ENCODE peak calls at places on chromosomes 3 and 15, in five cellular contexts. One of them, this sample, is unnamed.

GRCh38 chr3:7160689-7161088 is 299.8 kb downstream of the GRM7 start:
- DNase-seq in fibroblast of pulmonary artery: no peak
- DNase-seq in cardiac muscle cell: no peak
- DNase-seq in DND-41: no peak
- DNase-seq in pancreas: no peak
- DNase-seq in this sample: no peak

GRCh38 chr3:47932431-47932830 is 83.8 kb downstream of the MAP4 start:
- DNase-seq in DND-41: no peak
- DNase-seq in pancreas: no peak
- DNase-seq in fibroblast of pulmonary artery: peak
- DNase-seq in cardiac muscle cell: peak
- DNase-seq in this sample: peak

GRCh38 chr3:159418571-159419526 is 569.8 kb upstream of the IL12A start:
- DNase-seq in fibroblast of pulmonary artery: peak
- DNase-seq in pancreas: no peak
- DNase-seq in cardiac muscle cell: peak
- DNase-seq in DND-41: no peak
- DNase-seq in this sample: peak

GRCh38 chr15:70431854-70432253 is 331.5 kb downstream of the UACA start:
- DNase-seq in fibroblast of pulmonary artery: no peak
- DNase-seq in pancreas: no peak
- DNase-seq in cardiac muscle cell: no peak
- DNase-seq in DND-41: peak
- DNase-seq in this sample: no peak

GRCh38 chr3:50486219-50486888 is 17.1 kb downstream of the CACNA2D2 start:
- DNase-seq in pancreas: no peak
- DNase-seq in fibroblast of pulmonary artery: no peak
- DNase-seq in cardiac muscle cell: no peak
- DNase-seq in DND-41: no peak
- DNase-seq in this sample: peak

GRCh38 chr15:67091073-67091965 is 25.9 kb downstream of the SMAD3 start:
- DNase-seq in pancreas: peak
- DNase-seq in DND-41: no peak
- DNase-seq in cardiac muscle cell: peak
- DNase-seq in fibroblast of pulmonary artery: peak
- DNase-seq in this sample: peak

GRCh38 chr15:98063311-98063710 is 102.8 kb downstream of the ARRDC4 start:
- DNase-seq in fibroblast of pulmonary artery: no peak
- DNase-seq in DND-41: no peak
- DNase-seq in pancreas: no peak
- DNase-seq in cardiac muscle cell: no peak
- DNase-seq in this sample: peak

GRCh38 chr3:153925826-153926514 is 195.2 kb upstream of the ARHGEF26 start:
- DNase-seq in DND-41: no peak
- DNase-seq in cardiac muscle cell: no peak
- DNase-seq in fibroblast of pulmonary artery: no peak
- DNase-seq in pancreas: no peak
- DNase-seq in this sample: peak

GRCh38 chr3:98893740-98894139 is 7.8 kb downstream of the DCBLD2 start:
- DNase-seq in DND-41: no peak
- DNase-seq in fibroblast of pulmonary artery: no peak
- DNase-seq in cardiac muscle cell: no peak
- DNase-seq in pancreas: no peak
- DNase-seq in this sample: no peak

GRCh38 chr15:57697588-57697987 is 8.9 kb upstream of the POLR2M start:
- DNase-seq in pancreas: no peak
- DNase-seq in cardiac muscle cell: peak
- DNase-seq in DND-41: no peak
- DNase-seq in fibroblast of pulmonary artery: peak
- DNase-seq in this sample: peak

GRCh38 chr3:134895181-134895580 is 100.1 kb downstream of the EPHB1 start:
- DNase-seq in pancreas: no peak
- DNase-seq in cardiac muscle cell: no peak
- DNase-seq in DND-41: no peak
- DNase-seq in fibroblast of pulmonary artery: no peak
- DNase-seq in this sample: no peak

GRCh38 chr3:58102976-58103447 is 94.8 kb downstream of the FLNB start:
- DNase-seq in cardiac muscle cell: no peak
- DNase-seq in DND-41: no peak
- DNase-seq in fibroblast of pulmonary artery: no peak
- DNase-seq in pancreas: peak
- DNase-seq in this sample: no peak

GRCh38 chr3:37703633-37704032 is 158.0 kb upstream of the CTDSPL start:
- DNase-seq in cardiac muscle cell: peak
- DNase-seq in pancreas: no peak
- DNase-seq in fibroblast of pulmonary artery: peak
- DNase-seq in DND-41: no peak
- DNase-seq in this sample: peak

GRCh38 chr3:184513276-184514150 is 48.1 kb upstream of the EPHB3 start:
- DNase-seq in fibroblast of pulmonary artery: peak
- DNase-seq in pancreas: peak
- DNase-seq in DND-41: peak
- DNase-seq in cardiac muscle cell: peak
- DNase-seq in this sample: peak

GRCh38 chr3:184511741-184512140 is 49.8 kb upstream of the EPHB3 start:
- DNase-seq in fibroblast of pulmonary artery: no peak
- DNase-seq in DND-41: no peak
- DNase-seq in pancreas: no peak
- DNase-seq in cardiac muscle cell: no peak
- DNase-seq in this sample: no peak

GRCh38 chr3:184508938-184509337 is 52.6 kb upstream of the EPHB3 start:
- DNase-seq in cardiac muscle cell: no peak
- DNase-seq in DND-41: no peak
- DNase-seq in pancreas: no peak
- DNase-seq in fibroblast of pulmonary artery: no peak
- DNase-seq in this sample: no peak

GRCh38 chr3:184512621-184513020 is 49.0 kb upstream of the EPHB3 start:
- DNase-seq in DND-41: no peak
- DNase-seq in cardiac muscle cell: no peak
- DNase-seq in pancreas: no peak
- DNase-seq in fibroblast of pulmonary artery: no peak
- DNase-seq in this sample: no peak

DNA sequence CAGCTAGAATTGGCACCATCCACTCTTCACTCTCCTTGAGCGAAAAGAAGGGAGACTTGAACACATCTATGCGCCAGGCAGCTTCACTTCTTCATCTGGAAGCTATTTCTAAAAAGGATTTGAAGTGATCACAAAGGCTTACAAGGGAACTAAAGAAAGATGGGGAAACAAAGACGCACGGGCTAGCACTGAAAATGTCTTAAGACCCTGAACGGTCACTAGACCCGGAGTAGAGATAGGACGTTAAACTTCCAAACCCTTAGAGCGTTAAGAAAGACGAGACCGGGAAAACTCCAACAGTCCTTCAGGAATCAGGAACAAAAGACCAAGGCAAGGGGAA is 47.5 kb upstream of the EPHB3 start:
- DNase-seq in DND-41: no peak
- DNase-seq in pancreas: no peak
- DNase-seq in fibroblast of pulmonary artery: no peak
- DNase-seq in cardiac muscle cell: no peak
- DNase-seq in this sample: no peak
- H3K4me3 ChIP-seq in DND-41: no peak
- H3K4me3 ChIP-seq in pancreas: peak
- H3K4me3 ChIP-seq in fibroblast of pulmonary artery: no peak
- H3K4me3 ChIP-seq in cardiac muscle cell: no peak
- H3K4me3 ChIP-seq in this sample: peak

DNA sequence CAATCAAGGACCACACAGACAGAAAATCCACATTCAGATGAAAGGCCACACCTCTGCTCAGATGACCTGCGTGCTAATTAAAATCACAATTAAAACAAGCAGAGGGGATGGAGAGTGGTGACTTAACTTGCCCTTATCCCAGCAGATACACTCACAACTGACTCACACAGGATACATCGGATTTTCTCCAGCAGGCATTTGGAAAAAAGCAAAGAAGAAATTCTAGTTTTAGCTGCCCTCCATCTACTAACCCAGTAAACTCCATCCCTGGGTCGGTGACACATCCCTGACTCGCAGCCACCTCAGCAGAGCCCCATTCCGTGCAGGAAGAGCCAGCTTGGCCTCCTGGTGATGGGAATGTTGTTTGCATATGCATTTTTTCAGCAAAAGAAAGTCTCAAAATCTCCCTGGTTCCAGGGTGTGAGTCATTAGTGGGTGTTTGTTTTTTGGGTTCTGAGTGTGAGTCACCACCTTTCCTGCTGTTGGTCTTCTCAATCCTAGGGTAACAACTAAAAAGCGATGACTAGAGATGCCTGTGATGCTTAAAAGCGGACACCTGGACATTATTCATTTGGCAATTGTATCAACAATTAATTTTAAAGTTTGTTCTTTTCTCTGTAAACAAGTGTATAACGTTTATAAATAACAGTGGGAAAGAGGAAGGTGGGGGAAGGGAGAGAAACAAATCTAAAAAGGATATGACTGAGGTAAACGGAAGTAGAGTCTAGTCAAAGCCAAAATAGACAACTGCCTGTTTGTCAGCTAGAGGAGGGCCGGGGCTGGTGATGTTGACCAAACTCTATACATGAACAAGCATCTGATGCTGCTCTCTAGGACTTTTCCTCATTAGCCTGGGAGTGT is 49.8 kb upstream of the SLC4A7 start:
- DNase-seq in pancreas: no peak
- DNase-seq in fibroblast of pulmonary artery: peak
- DNase-seq in DND-41: no peak
- DNase-seq in cardiac muscle cell: peak
- DNase-seq in this sample: peak
- TF ChIP-seq CTCF in pancreas: no peak
- TF ChIP-seq CTCF in fibroblast of pulmonary artery: peak
- TF ChIP-seq CTCF in DND-41: no peak
- TF ChIP-seq CTCF in cardiac muscle cell: peak
- TF ChIP-seq CTCF in this sample: peak

GRCh38 chr3:78495326-78495725 is 1272.5 kb downstream of the ROBO1 start:
- DNase-seq in cardiac muscle cell: no peak
- DNase-seq in DND-41: no peak
- DNase-seq in pancreas: no peak
- DNase-seq in fibroblast of pulmonary artery: no peak
- DNase-seq in this sample: no peak

GRCh38 chr3:78497692-78498091 is 1270.1 kb downstream of the ROBO1 start:
- DNase-seq in cardiac muscle cell: peak
- DNase-seq in DND-41: no peak
- DNase-seq in fibroblast of pulmonary artery: peak
- DNase-seq in pancreas: no peak
- DNase-seq in this sample: no peak

GRCh38 chr3:78497025-78497424 is 1270.8 kb downstream of the ROBO1 start:
- DNase-seq in cardiac muscle cell: no peak
- DNase-seq in pancreas: no peak
- DNase-seq in DND-41: no peak
- DNase-seq in fibroblast of pulmonary artery: no peak
- DNase-seq in this sample: no peak

GRCh38 chr3:78494831-78495230 is 1273.0 kb downstream of the ROBO1 start:
- DNase-seq in cardiac muscle cell: no peak
- DNase-seq in pancreas: no peak
- DNase-seq in DND-41: no peak
- DNase-seq in fibroblast of pulmonary artery: no peak
- DNase-seq in this sample: no peak

DNA sequence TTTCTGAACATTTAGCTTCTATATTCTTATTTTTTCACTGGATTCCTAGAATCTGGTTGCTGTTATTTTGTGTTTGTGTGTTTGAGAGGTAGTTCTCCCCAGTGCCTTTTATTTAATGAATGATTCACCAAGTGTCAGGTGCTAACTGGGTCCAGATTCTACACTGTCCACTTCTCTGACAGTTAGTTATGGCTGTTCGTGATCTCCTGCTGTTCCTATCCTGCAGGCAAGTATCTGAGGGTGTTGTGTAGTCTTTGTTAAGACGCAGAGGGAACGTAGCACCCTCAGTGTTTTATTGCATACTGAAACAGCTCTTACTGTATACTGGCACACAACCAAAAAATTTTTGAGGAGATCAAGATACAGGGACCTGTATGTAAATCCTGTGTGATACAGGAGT is 1271.3 kb downstream of the ROBO1 start:
- DNase-seq in fibroblast of pulmonary artery: no peak
- DNase-seq in cardiac muscle cell: no peak
- DNase-seq in pancreas: no peak
- DNase-seq in DND-41: no peak
- DNase-seq in this sample: no peak
- H3K4me3 ChIP-seq in fibroblast of pulmonary artery: no peak
- H3K4me3 ChIP-seq in cardiac muscle cell: no peak
- H3K4me3 ChIP-seq in pancreas: no peak
- H3K4me3 ChIP-seq in DND-41: no peak
- H3K4me3 ChIP-seq in this sample: no peak

DNA sequence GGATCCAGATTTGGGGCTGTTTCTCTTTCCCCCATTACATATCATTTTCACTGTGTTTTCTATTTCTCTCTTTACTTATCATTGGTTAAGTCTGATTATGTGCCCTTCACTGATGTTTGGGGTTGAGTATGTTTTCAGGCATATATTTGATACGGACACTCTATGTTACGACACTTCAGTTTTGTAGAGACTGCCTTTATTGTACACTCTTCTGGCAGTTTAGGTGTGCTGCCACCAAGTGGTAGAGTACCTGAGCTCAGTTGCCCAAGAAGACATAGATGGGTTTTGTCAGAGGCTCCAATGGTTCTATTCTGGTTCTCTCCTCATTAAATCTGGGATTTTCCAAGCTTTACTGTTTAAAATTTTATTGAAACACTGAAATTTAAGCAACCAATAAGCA is 255.0 kb upstream of the ROPN1 start:
- DNase-seq in fibroblast of pulmonary artery: peak
- DNase-seq in pancreas: no peak
- DNase-seq in DND-41: no peak
- DNase-seq in cardiac muscle cell: no peak
- DNase-seq in this sample: peak
- TF ChIP-seq CTCF in fibroblast of pulmonary artery: peak
- TF ChIP-seq CTCF in pancreas: peak
- TF ChIP-seq CTCF in DND-41: peak
- TF ChIP-seq CTCF in cardiac muscle cell: peak
- TF ChIP-seq CTCF in this sample: peak

GRCh38 chr15:62066663-62067447 is at the start of gene C2CD4A:
- DNase-seq in pancreas: peak
- DNase-seq in cardiac muscle cell: peak
- DNase-seq in fibroblast of pulmonary artery: peak
- DNase-seq in DND-41: no peak
- DNase-seq in this sample: peak
- H3K4me3 ChIP-seq in pancreas: peak
- H3K4me3 ChIP-seq in cardiac muscle cell: peak
- H3K4me3 ChIP-seq in fibroblast of pulmonary artery: peak
- H3K4me3 ChIP-seq in DND-41: no peak
- H3K4me3 ChIP-seq in this sample: peak

This sample was measured in AG10803.